ENCODE peak calls at places on chromosomes 12 and 14, in eight cellular contexts. M, H, L, E, F, A, I and O are unnamed samples.

GRCh38 chr12:452667-453210 is 7.0 kb upstream of the B4GALNT3 start:
- DNase-seq in F (no peak), E (no peak), M (no peak), H (no peak), I (no peak), A (no peak), L (peak; percentile 71), O (no peak)

GRCh38 chr14:71166434-71166833 is 259.2 kb downstream of the PCNX1 start:
- DNase-seq in A (peak; percentile 87), F (no peak), I (no peak), H (peak; percentile 74), L (no peak), E (no peak), M (peak; percentile 85), O (peak; percentile 69)

GRCh38 chr14:36070056-36071043 is 106.2 kb downstream of the PTCSC3 start:
- DNase-seq in M (peak; percentile 85), A (peak; percentile 56), E (no peak), H (peak; percentile 68), I (peak; percentile 24), F (peak; percentile 79), L (peak; percentile 51), O (peak; percentile 73)

GRCh38 chr14:34030864-34031263 is 80.0 kb upstream of the EGLN3 start:
- DNase-seq in A (no peak), F (no peak), I (peak; percentile 45), E (no peak), L (no peak), M (no peak), H (peak; percentile 6), O (no peak)

GRCh38 chr14:63891148-63891964 is 38.6 kb downstream of the SYNE2 start:
- DNase-seq in H (no peak), I (no peak), E (no peak), F (no peak), L (no peak), M (peak; percentile 79), A (no peak), O (no peak)

GRCh38 chr12:124621296-124621660 is 53.9 kb upstream of the NCOR2 start:
- DNase-seq in A (peak; percentile 17), L (no peak), I (peak; percentile 72), F (no peak), H (peak; percentile 69), M (peak; percentile 35), E (no peak), O (peak; percentile 83)

GRCh38 chr12:13223176-13223806 is 26.8 kb downstream of the EMP1 start:
- DNase-seq in I (no peak), L (no peak), H (peak; percentile 97), M (peak; percentile 84), F (no peak), E (no peak), A (peak; percentile 26), O (no peak)

GRCh38 chr14:98163285-98163741 is 1108.7 kb downstream of the BCL11B start:
- DNase-seq in A (no peak), L (no peak), M (no peak), I (no peak), F (no peak), E (no peak), H (no peak), O (no peak)

GRCh38 chr12:96327889-96328288 is 72.3 kb downstream of the CDK17 start:
- DNase-seq in H (no peak), M (no peak), I (no peak), E (no peak), F (no peak), A (no peak), L (no peak), O (no peak)

GRCh38 chr14:101587403-101587998 is 26.2 kb downstream of the DIO3 start:
- DNase-seq in F (no peak), M (no peak), A (no peak), H (no peak), I (peak; percentile 9), L (no peak), E (peak; percentile 84), O (no peak)

GRCh38 chr14:104266643-104267575 is 128.5 kb downstream of the KIF26A start:
- DNase-seq in A (no peak), E (peak; percentile 85), L (no peak), M (no peak), I (no peak), F (no peak), H (no peak), O (no peak)

GRCh38 chr12:3704512-3705348 is 48.2 kb downstream of the CRACR2A start:
- DNase-seq in A (no peak), F (no peak), M (no peak), H (peak; percentile 62), E (no peak), I (no peak), L (no peak), O (no peak)

GRCh38 chr12:89882051-89882450 is 173.4 kb upstream of the ATP2B1 start:
- DNase-seq in A (no peak), I (no peak), L (peak; percentile 39), H (peak; percentile 67), F (no peak), E (no peak), M (no peak), O (no peak)

GRCh38 chr14:28783593-28784143 is 17.1 kb downstream of the FOXG1 start:
- DNase-seq in A (no peak), I (no peak), E (no peak), L (no peak), M (no peak), H (no peak), F (no peak), O (no peak)

GRCh38 chr14:75208843-75209242 is 32.4 kb upstream of the TMED10 start:
- DNase-seq in A (no peak), L (no peak), M (no peak), H (no peak), I (no peak), E (no peak), F (no peak), O (no peak)

GRCh38 chr12:62207248-62207647 is 53.0 kb upstream of the USP15 start:
- DNase-seq in A (no peak), H (no peak), I (no peak), M (no peak), E (no peak), L (no peak), F (no peak), O (no peak)

GRCh38 chr12:19382111-19382526 is 57.2 kb upstream of the AEBP2 start:
- DNase-seq in L (peak; percentile 63), I (no peak), M (peak; percentile 95), H (peak; percentile 82), F (no peak), E (no peak), A (peak; percentile 71), O (peak; percentile 55)

GRCh38 chr12:54011665-54012532 is 3.1 kb downstream of the HOXC8 start:
- DNase-seq in I (no peak), H (no peak), E (no peak), A (no peak), L (no peak), F (no peak), M (no peak), O (no peak)

GRCh38 chr14:65277027-65277426 is 135.5 kb upstream of the FUT8 start:
- DNase-seq in F (no peak), E (no peak), M (peak; percentile 36), L (no peak), H (peak; percentile 76), A (peak; percentile 88), I (no peak), O (no peak)

GRCh38 chr12:93808169-93808899 is 131.2 kb downstream of the CRADD start:
- DNase-seq in I (no peak), A (no peak), H (no peak), M (no peak), L (no peak), F (no peak), E (no peak), O (no peak)

GRCh38 chr12:32155041-32155440 is 48.4 kb downstream of the BICD1 start:
- DNase-seq in E (no peak), L (no peak), A (no peak), H (no peak), F (no peak), I (no peak), M (no peak), O (no peak)

GRCh38 chr12:114667669-114668150 is 16.3 kb downstream of the TBX3 start:
- DNase-seq in A (no peak), H (no peak), I (no peak), E (no peak), L (no peak), F (no peak), M (no peak), O (no peak)

GRCh38 chr12:75633789-75634188 is 122.4 kb upstream of the KRR1 start:
- DNase-seq in M (no peak), E (no peak), I (no peak), F (no peak), H (no peak), L (no peak), A (no peak), O (no peak)

GRCh38 chr14:68268719-68269118 is 449.1 kb downstream of the RAD51B start:
- DNase-seq in M (peak; percentile 62), H (peak; percentile 57), L (no peak), I (no peak), F (no peak), A (no peak), E (no peak), O (no peak)

GRCh38 chr14:67514203-67514607 is 18.9 kb upstream of the PLEKHH1 start:
- DNase-seq in F (peak; percentile 33), M (no peak), E (no peak), H (no peak), I (no peak), L (no peak), A (no peak), O (no peak)

GRCh38 chr12:62732861-62733427 is 202.0 kb downstream of the PPM1H start:
- DNase-seq in L (no peak), E (no peak), A (peak; percentile 72), M (peak; percentile 81), F (no peak), I (no peak), H (peak; percentile 82), O (no peak)

GRCh38 chr12:93578221-93578620 is 5.7 kb downstream of the SOCS2 start:
- DNase-seq in E (no peak), I (no peak), H (no peak), L (no peak), A (no peak), F (no peak), M (no peak), O (no peak)

GRCh38 chr14:42664185-42664584 is 1057.5 kb downstream of the LRFN5 start:
- DNase-seq in M (no peak), A (no peak), E (no peak), L (no peak), I (no peak), F (no peak), H (no peak), O (no peak)

GRCh38 chr12:115761784-115762183 is 515.7 kb downstream of the MED13L start:
- DNase-seq in H (peak; percentile 77), A (no peak), I (no peak), L (no peak), F (peak; percentile 62), E (no peak), M (no peak), O (no peak)

GRCh38 chr12:5088586-5089264 is 45.0 kb downstream of the KCNA5 start:
- DNase-seq in A (no peak), E (no peak), I (no peak), M (peak; percentile 48), H (peak; percentile 96), F (no peak), L (no peak), O (no peak)

GRCh38 chr12:52945389-52946232 is 3.3 kb upstream of the KRT18 start:
- DNase-seq in I (no peak), A (peak; percentile 70), L (no peak), F (no peak), M (peak; percentile 87), E (no peak), H (peak; percentile 95), O (no peak)

GRCh38 chr12:111430418-111431353 is 25.0 kb downstream of the SH2B3 start:
- DNase-seq in I (no peak), M (no peak), F (no peak), E (no peak), L (peak; percentile 69), H (no peak), A (no peak), O (no peak)

GRCh38 chr12:51318846-51319570 is 5.0 kb downstream of the BIN2 start:
- DNase-seq in M (no peak), A (no peak), F (no peak), E (no peak), H (no peak), I (no peak), L (peak; percentile 40), O (no peak)

GRCh38 chr12:75722714-75723200 is 211.3 kb upstream of the KRR1 start:
- DNase-seq in E (no peak), A (peak; percentile 56), I (no peak), M (peak; percentile 94), L (peak; percentile 26), H (peak; percentile 91), F (no peak), O (peak; percentile 92)